ENCODE peak calls at places on chromosomes 13 and 19, in eight cellular contexts. One of them, this sample, is unnamed.

GRCh38 chr13:43057653-43058317 is 34.4 kb downstream of the DNAJC15 start:
- DNase-seq in fibroblast of lung: peak; percentile 20
- DNase-seq in naive thymus-derived CD4-positive, alpha-beta T cell: no peak
- DNase-seq in neuronal stem cell: no peak
- DNase-seq in endothelial cell of umbilical vein: peak; percentile 39
- DNase-seq in ovary: no peak
- DNase-seq in pancreas: no peak
- DNase-seq in foreskin fibroblast: no peak
- DNase-seq in this sample: peak; percentile 53

GRCh38 chr19:45186509-45187334 is 8.1 kb downstream of the BLOC1S3 start:
- DNase-seq in fibroblast of lung: no peak
- DNase-seq in neuronal stem cell: no peak
- DNase-seq in endothelial cell of umbilical vein: no peak
- DNase-seq in foreskin fibroblast: peak; percentile 49
- DNase-seq in ovary: no peak
- DNase-seq in pancreas: no peak
- DNase-seq in naive thymus-derived CD4-positive, alpha-beta T cell: no peak
- DNase-seq in this sample: no peak

GRCh38 chr19:12656899-12657571 is 9.5 kb downstream of the MAN2B1 start:
- DNase-seq in naive thymus-derived CD4-positive, alpha-beta T cell: no peak
- DNase-seq in fibroblast of lung: no peak
- DNase-seq in ovary: no peak
- DNase-seq in pancreas: peak; percentile 35
- DNase-seq in neuronal stem cell: no peak
- DNase-seq in foreskin fibroblast: no peak
- DNase-seq in endothelial cell of umbilical vein: no peak
- DNase-seq in this sample: no peak

GRCh38 chr19:39408392-39409206 is 2.0 kb downstream of the ZFP36 start:
- DNase-seq in ovary: peak; percentile 64
- DNase-seq in pancreas: peak; percentile 53
- DNase-seq in fibroblast of lung: peak; percentile 70
- DNase-seq in naive thymus-derived CD4-positive, alpha-beta T cell: no peak
- DNase-seq in foreskin fibroblast: peak; percentile 67
- DNase-seq in neuronal stem cell: no peak
- DNase-seq in endothelial cell of umbilical vein: peak; percentile 32
- DNase-seq in this sample: no peak

GRCh38 chr13:97559981-97560380 is 126.0 kb downstream of the RAP2A start:
- DNase-seq in naive thymus-derived CD4-positive, alpha-beta T cell: no peak
- DNase-seq in pancreas: no peak
- DNase-seq in ovary: no peak
- DNase-seq in neuronal stem cell: no peak
- DNase-seq in foreskin fibroblast: no peak
- DNase-seq in fibroblast of lung: no peak
- DNase-seq in endothelial cell of umbilical vein: no peak
- DNase-seq in this sample: no peak

GRCh38 chr13:30149248-30149647 is 158.1 kb downstream of the KATNAL1 start:
- DNase-seq in pancreas: no peak
- DNase-seq in neuronal stem cell: no peak
- DNase-seq in endothelial cell of umbilical vein: no peak
- DNase-seq in ovary: no peak
- DNase-seq in fibroblast of lung: no peak
- DNase-seq in foreskin fibroblast: no peak
- DNase-seq in naive thymus-derived CD4-positive, alpha-beta T cell: no peak
- DNase-seq in this sample: no peak

GRCh38 chr19:1655131-1655981 is 2.9 kb upstream of the TCF3 start:
- DNase-seq in neuronal stem cell: no peak
- DNase-seq in pancreas: no peak
- DNase-seq in endothelial cell of umbilical vein: no peak
- DNase-seq in naive thymus-derived CD4-positive, alpha-beta T cell: no peak
- DNase-seq in foreskin fibroblast: no peak
- DNase-seq in fibroblast of lung: no peak
- DNase-seq in ovary: no peak
- DNase-seq in this sample: no peak

GRCh38 chr19:43524922-43525835 is 1.8 kb downstream of the ETHE1 start:
- DNase-seq in endothelial cell of umbilical vein: peak; percentile 51
- DNase-seq in naive thymus-derived CD4-positive, alpha-beta T cell: no peak
- DNase-seq in foreskin fibroblast: peak; percentile 75
- DNase-seq in ovary: peak; percentile 52
- DNase-seq in fibroblast of lung: peak; percentile 54
- DNase-seq in pancreas: peak; percentile 60
- DNase-seq in neuronal stem cell: no peak
- DNase-seq in this sample: no peak

GRCh38 chr13:33676700-33677048 is 141.3 kb upstream of the RFC3 start:
- DNase-seq in endothelial cell of umbilical vein: peak; percentile 39
- DNase-seq in pancreas: peak; percentile 73
- DNase-seq in naive thymus-derived CD4-positive, alpha-beta T cell: no peak
- DNase-seq in fibroblast of lung: peak; percentile 45
- DNase-seq in foreskin fibroblast: peak; percentile 74
- DNase-seq in ovary: no peak
- DNase-seq in neuronal stem cell: no peak
- DNase-seq in this sample: peak; percentile 16

GRCh38 chr19:31119951-31120690 is 229.1 kb downstream of the TSHZ3 start:
- DNase-seq in neuronal stem cell: no peak
- DNase-seq in foreskin fibroblast: no peak
- DNase-seq in pancreas: peak; percentile 12
- DNase-seq in ovary: no peak
- DNase-seq in naive thymus-derived CD4-positive, alpha-beta T cell: no peak
- DNase-seq in endothelial cell of umbilical vein: no peak
- DNase-seq in fibroblast of lung: no peak
- DNase-seq in this sample: no peak

GRCh38 chr19:19207637-19208582 is 3.8 kb upstream of the NCAN start:
- DNase-seq in ovary: no peak
- DNase-seq in endothelial cell of umbilical vein: no peak
- DNase-seq in pancreas: no peak
- DNase-seq in foreskin fibroblast: no peak
- DNase-seq in fibroblast of lung: no peak
- DNase-seq in neuronal stem cell: no peak
- DNase-seq in naive thymus-derived CD4-positive, alpha-beta T cell: no peak
- DNase-seq in this sample: no peak
- H3K4me3 ChIP-seq in ovary: no peak overlapping the region
- H3K4me3 ChIP-seq in endothelial cell of umbilical vein: no peak overlapping the region
- H3K4me3 ChIP-seq in pancreas: no peak overlapping the region
- H3K4me3 ChIP-seq in foreskin fibroblast: no peak overlapping the region
- H3K4me3 ChIP-seq in fibroblast of lung: no peak overlapping the region
- H3K4me3 ChIP-seq in neuronal stem cell: no peak overlapping the region
- H3K4me3 ChIP-seq in naive thymus-derived CD4-positive, alpha-beta T cell: no peak overlapping the region
- H3K4me3 ChIP-seq in this sample: no peak overlapping the region

DNA sequence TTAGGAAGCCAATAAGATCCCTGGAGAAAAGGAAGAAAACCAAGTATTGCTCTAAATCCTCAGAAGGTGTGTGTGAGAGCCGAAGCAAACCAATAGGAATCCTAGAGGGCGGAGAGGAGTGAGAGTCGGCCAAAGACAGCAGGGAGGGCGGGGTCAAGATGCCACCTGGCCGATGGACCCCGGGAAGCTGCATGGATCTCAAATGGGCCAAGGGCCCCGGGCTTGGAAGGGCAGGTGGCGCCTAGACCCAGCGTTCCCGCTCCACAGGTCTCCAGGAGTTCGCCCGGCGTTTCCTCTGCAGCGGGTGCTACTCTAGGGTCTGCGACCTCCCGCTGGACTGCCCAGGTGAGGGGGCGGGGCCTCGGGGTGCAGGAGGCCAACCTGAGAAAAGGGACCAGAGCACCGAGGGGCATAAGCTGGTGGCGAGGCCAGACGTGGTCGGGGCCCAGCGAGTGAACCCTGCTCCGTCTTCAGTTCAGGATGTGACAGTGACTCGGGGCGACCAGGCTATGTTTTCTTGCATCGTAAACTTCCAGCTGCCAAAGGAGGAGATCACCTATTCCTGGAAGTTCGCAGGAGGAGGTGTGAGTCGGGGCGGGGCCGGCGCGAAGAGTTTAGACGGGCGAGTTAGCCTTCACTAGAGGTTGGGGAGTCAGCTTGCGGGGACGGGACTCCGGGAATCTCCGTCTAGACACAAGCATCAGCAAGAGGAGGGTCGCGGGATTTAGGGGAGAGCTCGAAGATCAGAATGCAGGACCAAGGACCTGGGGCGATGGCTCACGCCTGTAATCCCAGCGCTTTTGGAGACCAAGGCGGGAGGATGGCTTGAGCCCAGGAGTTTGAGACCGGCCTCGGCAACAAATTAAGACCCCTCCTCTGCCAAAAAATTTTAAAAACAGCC is 9.9 kb downstream of the SPACA6 start:
- DNase-seq in naive thymus-derived CD4-positive, alpha-beta T cell: no peak
- DNase-seq in endothelial cell of umbilical vein: peak; percentile 15
- DNase-seq in neuronal stem cell: no peak
- DNase-seq in fibroblast of lung: no peak
- DNase-seq in ovary: peak; percentile 72
- DNase-seq in foreskin fibroblast: no peak
- DNase-seq in pancreas: peak; percentile 64
- DNase-seq in this sample: no peak
- H3K4me3 ChIP-seq in naive thymus-derived CD4-positive, alpha-beta T cell: peak overlapping the region; percentile 98
- H3K4me3 ChIP-seq in endothelial cell of umbilical vein: no peak overlapping the region
- H3K4me3 ChIP-seq in neuronal stem cell: no peak overlapping the region
- H3K4me3 ChIP-seq in fibroblast of lung: no peak overlapping the region
- H3K4me3 ChIP-seq in ovary: peak overlapping the region; percentile 75
- H3K4me3 ChIP-seq in foreskin fibroblast: no peak overlapping the region
- H3K4me3 ChIP-seq in pancreas: peak overlapping the region; percentile 41
- H3K4me3 ChIP-seq in this sample: peak overlapping the region; percentile 93

GRCh38 chr13:109687559-109688448 is 98.6 kb downstream of the IRS2 start:
- DNase-seq in endothelial cell of umbilical vein: no peak
- DNase-seq in naive thymus-derived CD4-positive, alpha-beta T cell: no peak
- DNase-seq in ovary: no peak
- DNase-seq in fibroblast of lung: no peak
- DNase-seq in pancreas: no peak
- DNase-seq in foreskin fibroblast: no peak
- DNase-seq in neuronal stem cell: no peak
- DNase-seq in this sample: no peak
- H3K4me3 ChIP-seq in endothelial cell of umbilical vein: no peak overlapping the region
- H3K4me3 ChIP-seq in naive thymus-derived CD4-positive, alpha-beta T cell: no peak overlapping the region
- H3K4me3 ChIP-seq in ovary: no peak overlapping the region
- H3K4me3 ChIP-seq in fibroblast of lung: no peak overlapping the region
- H3K4me3 ChIP-seq in pancreas: no peak overlapping the region
- H3K4me3 ChIP-seq in foreskin fibroblast: no peak overlapping the region
- H3K4me3 ChIP-seq in neuronal stem cell: no peak overlapping the region
- H3K4me3 ChIP-seq in this sample: no peak overlapping the region

DNA sequence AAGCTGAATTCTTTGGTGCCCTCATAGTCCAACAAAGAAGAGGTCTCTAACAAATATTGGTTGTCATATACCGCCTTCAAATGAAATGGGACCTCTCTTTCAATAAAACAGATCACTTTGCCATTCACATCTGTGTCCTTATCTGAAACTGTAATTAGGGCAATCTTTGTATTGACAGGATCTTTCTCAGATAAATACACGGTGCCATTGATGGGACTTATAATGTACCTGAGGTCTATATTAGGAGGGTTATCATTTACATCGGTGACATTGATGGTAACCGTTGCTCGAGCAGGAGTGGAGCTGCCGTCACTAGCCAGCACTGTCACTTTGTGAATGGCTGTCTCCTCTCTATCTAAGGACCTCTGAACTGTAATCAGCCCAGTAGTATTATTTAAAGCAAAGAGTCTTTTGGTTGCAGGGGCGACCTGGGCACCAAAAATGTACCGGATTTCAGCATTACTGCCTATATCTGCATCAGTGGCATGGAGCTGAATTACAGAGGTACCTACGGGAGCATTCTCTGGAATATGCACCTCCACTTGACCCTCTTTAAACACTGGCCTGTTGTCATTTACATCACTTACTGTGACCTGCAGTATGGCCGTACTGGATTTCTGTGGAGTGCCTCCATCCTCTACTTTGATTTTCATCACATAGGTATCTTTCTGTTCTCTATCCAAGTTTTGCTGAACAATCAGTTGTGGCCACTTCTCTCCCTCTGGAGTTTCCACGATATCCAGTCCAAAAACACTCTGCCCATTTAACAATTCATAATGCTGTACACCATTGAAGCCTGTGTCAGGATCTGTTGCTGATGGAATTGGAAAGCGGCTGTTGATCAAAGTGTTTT is 2.8 kb downstream of the PCDH9 start:
- DNase-seq in fibroblast of lung: no peak
- DNase-seq in foreskin fibroblast: no peak
- DNase-seq in endothelial cell of umbilical vein: no peak
- DNase-seq in neuronal stem cell: no peak
- DNase-seq in ovary: no peak
- DNase-seq in pancreas: no peak
- DNase-seq in naive thymus-derived CD4-positive, alpha-beta T cell: no peak
- DNase-seq in this sample: no peak
- H3K4me3 ChIP-seq in fibroblast of lung: peak overlapping the region; percentile 98
- H3K4me3 ChIP-seq in foreskin fibroblast: no peak overlapping the region
- H3K4me3 ChIP-seq in endothelial cell of umbilical vein: no peak overlapping the region
- H3K4me3 ChIP-seq in neuronal stem cell: peak overlapping the region; percentile 92
- H3K4me3 ChIP-seq in ovary: no peak overlapping the region
- H3K4me3 ChIP-seq in pancreas: no peak overlapping the region
- H3K4me3 ChIP-seq in naive thymus-derived CD4-positive, alpha-beta T cell: no peak overlapping the region
- H3K4me3 ChIP-seq in this sample: no peak overlapping the region